ENCODE peak calls at places on chromosomes 3 and 15, in four cellular contexts. One of them, this sample, is unnamed.

GRCh38 chr3:130687327-130687726 is 59.3 kb downstream of the PIK3R4 start:
- DNase-seq in AG04449: peak
- DNase-seq in posterior vena cava: no peak
- DNase-seq in stimulated activated CD8-positive, alpha-beta memory T cell treated with anti-CD3 and anti-CD28 coated beads, Interleukin-4, amount 100 ng/mL, for 1 hour: no peak
- DNase-seq in this sample: no peak

GRCh38 chr3:88075061-88075460 is 16.0 kb downstream of the ZNF654 start:
- DNase-seq in AG04449: no peak
- DNase-seq in posterior vena cava: no peak
- DNase-seq in stimulated activated CD8-positive, alpha-beta memory T cell treated with anti-CD3 and anti-CD28 coated beads, Interleukin-4, amount 100 ng/mL, for 1 hour: no peak
- DNase-seq in this sample: no peak

GRCh38 chr15:38514601-38515000 is 50.0 kb downstream of the RASGRP1 start:
- DNase-seq in AG04449: no peak
- DNase-seq in posterior vena cava: no peak
- DNase-seq in stimulated activated CD8-positive, alpha-beta memory T cell treated with anti-CD3 and anti-CD28 coated beads, Interleukin-4, amount 100 ng/mL, for 1 hour: no peak
- DNase-seq in this sample: no peak

GRCh38 chr15:98560338-98560737 is 88.0 kb upstream of the IGF1R start:
- DNase-seq in AG04449: no peak
- DNase-seq in posterior vena cava: no peak
- DNase-seq in stimulated activated CD8-positive, alpha-beta memory T cell treated with anti-CD3 and anti-CD28 coated beads, Interleukin-4, amount 100 ng/mL, for 1 hour: no peak
- DNase-seq in this sample: no peak

GRCh38 chr3:107987036-107987557 is 103.7 kb downstream of the CD47 start:
- DNase-seq in AG04449: peak
- DNase-seq in posterior vena cava: peak
- DNase-seq in stimulated activated CD8-positive, alpha-beta memory T cell treated with anti-CD3 and anti-CD28 coated beads, Interleukin-4, amount 100 ng/mL, for 1 hour: no peak
- DNase-seq in this sample: no peak

GRCh38 chr3:24264748-24265158 is 229.9 kb downstream of the THRB start:
- DNase-seq in AG04449: no peak
- DNase-seq in posterior vena cava: no peak
- DNase-seq in stimulated activated CD8-positive, alpha-beta memory T cell treated with anti-CD3 and anti-CD28 coated beads, Interleukin-4, amount 100 ng/mL, for 1 hour: no peak
- DNase-seq in this sample: no peak

GRCh38 chr15:92809064-92809879 is 90.9 kb upstream of the CHD2 start:
- DNase-seq in AG04449: no peak
- DNase-seq in posterior vena cava: peak
- DNase-seq in stimulated activated CD8-positive, alpha-beta memory T cell treated with anti-CD3 and anti-CD28 coated beads, Interleukin-4, amount 100 ng/mL, for 1 hour: peak
- DNase-seq in this sample: peak

GRCh38 chr3:56314842-56315241 is 153.4 kb downstream of the ERC2 start:
- DNase-seq in AG04449: peak
- DNase-seq in posterior vena cava: no peak
- DNase-seq in stimulated activated CD8-positive, alpha-beta memory T cell treated with anti-CD3 and anti-CD28 coated beads, Interleukin-4, amount 100 ng/mL, for 1 hour: no peak
- DNase-seq in this sample: no peak

GRCh38 chr15:66670698-66671580 is 31.1 kb upstream of the SMAD6 start:
- DNase-seq in AG04449: no peak
- DNase-seq in posterior vena cava: no peak
- DNase-seq in stimulated activated CD8-positive, alpha-beta memory T cell treated with anti-CD3 and anti-CD28 coated beads, Interleukin-4, amount 100 ng/mL, for 1 hour: no peak
- DNase-seq in this sample: no peak

GRCh38 chr3:123700791-123701712 is 116.2 kb upstream of the HACD2 start:
- DNase-seq in AG04449: no peak
- DNase-seq in posterior vena cava: no peak
- DNase-seq in stimulated activated CD8-positive, alpha-beta memory T cell treated with anti-CD3 and anti-CD28 coated beads, Interleukin-4, amount 100 ng/mL, for 1 hour: no peak
- DNase-seq in this sample: no peak

GRCh38 chr3:84836961-84837360 is 121.8 kb upstream of the CADM2 start:
- DNase-seq in AG04449: no peak
- DNase-seq in posterior vena cava: no peak
- DNase-seq in stimulated activated CD8-positive, alpha-beta memory T cell treated with anti-CD3 and anti-CD28 coated beads, Interleukin-4, amount 100 ng/mL, for 1 hour: no peak
- DNase-seq in this sample: peak

GRCh38 chr3:42090973-42091731 is at the start of gene TRAK1:
- DNase-seq in AG04449: no peak
- DNase-seq in posterior vena cava: no peak
- DNase-seq in stimulated activated CD8-positive, alpha-beta memory T cell treated with anti-CD3 and anti-CD28 coated beads, Interleukin-4, amount 100 ng/mL, for 1 hour: no peak
- DNase-seq in this sample: no peak

GRCh38 chr3:148902173-148902791 is 37.2 kb downstream of the CPA3 start:
- DNase-seq in AG04449: peak
- DNase-seq in posterior vena cava: no peak
- DNase-seq in stimulated activated CD8-positive, alpha-beta memory T cell treated with anti-CD3 and anti-CD28 coated beads, Interleukin-4, amount 100 ng/mL, for 1 hour: no peak
- DNase-seq in this sample: no peak

GRCh38 chr3:62571916-62572315 is 198.6 kb upstream of the FEZF2 start:
- DNase-seq in AG04449: no peak
- DNase-seq in posterior vena cava: no peak
- DNase-seq in stimulated activated CD8-positive, alpha-beta memory T cell treated with anti-CD3 and anti-CD28 coated beads, Interleukin-4, amount 100 ng/mL, for 1 hour: no peak
- DNase-seq in this sample: no peak

GRCh38 chr3:129358177-129359101 is 70.0 kb downstream of the EFCAB12 start:
- DNase-seq in AG04449: no peak
- DNase-seq in posterior vena cava: no peak
- DNase-seq in stimulated activated CD8-positive, alpha-beta memory T cell treated with anti-CD3 and anti-CD28 coated beads, Interleukin-4, amount 100 ng/mL, for 1 hour: no peak
- DNase-seq in this sample: no peak

GRCh38 chr3:165744025-165744424 is 93.2 kb downstream of the BCHE start:
- DNase-seq in AG04449: no peak
- DNase-seq in posterior vena cava: no peak
- DNase-seq in stimulated activated CD8-positive, alpha-beta memory T cell treated with anti-CD3 and anti-CD28 coated beads, Interleukin-4, amount 100 ng/mL, for 1 hour: no peak
- DNase-seq in this sample: no peak

GRCh38 chr3:125957674-125958510 is 11.1 kb upstream of the ROPN1B start:
- DNase-seq in AG04449: no peak
- DNase-seq in posterior vena cava: no peak
- DNase-seq in stimulated activated CD8-positive, alpha-beta memory T cell treated with anti-CD3 and anti-CD28 coated beads, Interleukin-4, amount 100 ng/mL, for 1 hour: no peak
- DNase-seq in this sample: no peak

GRCh38 chr15:84765675-84766074 is 17.3 kb downstream of the ZNF592 start:
- DNase-seq in AG04449: no peak
- DNase-seq in posterior vena cava: no peak
- DNase-seq in stimulated activated CD8-positive, alpha-beta memory T cell treated with anti-CD3 and anti-CD28 coated beads, Interleukin-4, amount 100 ng/mL, for 1 hour: no peak
- DNase-seq in this sample: no peak

GRCh38 chr3:17831366-17831765 is 88.9 kb upstream of the TBC1D5 start:
- DNase-seq in AG04449: no peak
- DNase-seq in posterior vena cava: no peak
- DNase-seq in stimulated activated CD8-positive, alpha-beta memory T cell treated with anti-CD3 and anti-CD28 coated beads, Interleukin-4, amount 100 ng/mL, for 1 hour: no peak
- DNase-seq in this sample: no peak

GRCh38 chr15:62254137-62254934 is 89.3 kb upstream of the C2CD4B start:
- DNase-seq in AG04449: no peak
- DNase-seq in posterior vena cava: no peak
- DNase-seq in stimulated activated CD8-positive, alpha-beta memory T cell treated with anti-CD3 and anti-CD28 coated beads, Interleukin-4, amount 100 ng/mL, for 1 hour: peak
- DNase-seq in this sample: no peak

GRCh38 chr3:126558336-126559071 is at the start of gene C3orf22:
- DNase-seq in AG04449: no peak
- DNase-seq in posterior vena cava: peak
- DNase-seq in stimulated activated CD8-positive, alpha-beta memory T cell treated with anti-CD3 and anti-CD28 coated beads, Interleukin-4, amount 100 ng/mL, for 1 hour: no peak
- DNase-seq in this sample: peak

GRCh38 chr3:66957357-66957756 is 40.8 kb upstream of the KBTBD8 start:
- DNase-seq in AG04449: no peak
- DNase-seq in posterior vena cava: no peak
- DNase-seq in stimulated activated CD8-positive, alpha-beta memory T cell treated with anti-CD3 and anti-CD28 coated beads, Interleukin-4, amount 100 ng/mL, for 1 hour: no peak
- DNase-seq in this sample: no peak

GRCh38 chr3:192684151-192684550 is 43.2 kb downstream of the FGF12 start:
- DNase-seq in AG04449: no peak
- DNase-seq in posterior vena cava: no peak
- DNase-seq in stimulated activated CD8-positive, alpha-beta memory T cell treated with anti-CD3 and anti-CD28 coated beads, Interleukin-4, amount 100 ng/mL, for 1 hour: no peak
- DNase-seq in this sample: no peak

GRCh38 chr15:41581110-41581509 is 22.1 kb downstream of the TYRO3 start:
- DNase-seq in AG04449: no peak
- DNase-seq in posterior vena cava: no peak
- DNase-seq in stimulated activated CD8-positive, alpha-beta memory T cell treated with anti-CD3 and anti-CD28 coated beads, Interleukin-4, amount 100 ng/mL, for 1 hour: no peak
- DNase-seq in this sample: no peak

GRCh38 chr3:123881771-123882170 is 2.4 kb downstream of the MYLK start:
- DNase-seq in AG04449: no peak
- DNase-seq in posterior vena cava: no peak
- DNase-seq in stimulated activated CD8-positive, alpha-beta memory T cell treated with anti-CD3 and anti-CD28 coated beads, Interleukin-4, amount 100 ng/mL, for 1 hour: no peak
- DNase-seq in this sample: no peak

GRCh38 chr3:23402728-23403505 is 199.8 kb downstream of the UBE2E2 start:
- DNase-seq in AG04449: no peak
- DNase-seq in posterior vena cava: no peak
- DNase-seq in stimulated activated CD8-positive, alpha-beta memory T cell treated with anti-CD3 and anti-CD28 coated beads, Interleukin-4, amount 100 ng/mL, for 1 hour: no peak
- DNase-seq in this sample: no peak

GRCh38 chr3:181711325-181712135 is at the start of gene SOX2:
- DNase-seq in AG04449: no peak
- DNase-seq in posterior vena cava: peak
- DNase-seq in stimulated activated CD8-positive, alpha-beta memory T cell treated with anti-CD3 and anti-CD28 coated beads, Interleukin-4, amount 100 ng/mL, for 1 hour: no peak
- DNase-seq in this sample: no peak

GRCh38 chr3:9676780-9677179 is 26.9 kb upstream of the CPNE9 start:
- DNase-seq in AG04449: no peak
- DNase-seq in posterior vena cava: peak
- DNase-seq in stimulated activated CD8-positive, alpha-beta memory T cell treated with anti-CD3 and anti-CD28 coated beads, Interleukin-4, amount 100 ng/mL, for 1 hour: no peak
- DNase-seq in this sample: no peak

GRCh38 chr15:39016706-39017105 is 452.1 kb upstream of the RASGRP1 start:
- DNase-seq in AG04449: no peak
- DNase-seq in posterior vena cava: no peak
- DNase-seq in stimulated activated CD8-positive, alpha-beta memory T cell treated with anti-CD3 and anti-CD28 coated beads, Interleukin-4, amount 100 ng/mL, for 1 hour: no peak
- DNase-seq in this sample: no peak

GRCh38 chr3:193744822-193745684 is 152.0 kb downstream of the OPA1 start:
- DNase-seq in AG04449: no peak
- DNase-seq in posterior vena cava: no peak
- DNase-seq in stimulated activated CD8-positive, alpha-beta memory T cell treated with anti-CD3 and anti-CD28 coated beads, Interleukin-4, amount 100 ng/mL, for 1 hour: no peak
- DNase-seq in this sample: no peak